ENCODE peak calls at places on chromosomes 6 and 20, in eight cellular contexts. G is GM12891, C is endothelial cell of umbilical vein, N is Peyer's patch, L is transverse colon, K is GM12892, T is uterus, D is GM12878. E is an unnamed sample.

GRCh38 chr6:118177720-118178119 is 270.7 kb downstream of the SLC35F1 start:
- DNase-seq in T (no peak), N (no peak), C (no peak), K (no peak), L (no peak), G (no peak), D (no peak), E (no peak)

GRCh38 chr6:16563628-16564240 is 197.5 kb downstream of the ATXN1 start:
- DNase-seq in T (no peak), C (no peak), L (no peak), N (no peak), D (no peak), G (no peak), K (no peak), E (peak; percentile 28)

GRCh38 chr6:53067799-53068442 is 2.7 kb downstream of the FBXO9 start:
- DNase-seq in D (no peak), C (no peak), T (no peak), K (no peak), L (no peak), N (no peak), G (no peak), E (no peak)

GRCh38 chr20:11890331-11891080 is 27.2 kb upstream of the BTBD3 start:
- DNase-seq in L (peak; percentile 87), C (peak; percentile 95), T (peak; percentile 85), K (peak; percentile 5), D (peak; percentile 21), N (peak; percentile 88), G (peak; percentile 16), E (peak; percentile 93)

GRCh38 chr6:1113921-1114320 is 198.0 kb upstream of the FOXQ1 start:
- DNase-seq in L (no peak), G (no peak), T (no peak), N (no peak), D (no peak), K (no peak), C (no peak), E (no peak)

GRCh38 chr20:5859611-5860010 is 90.7 kb downstream of the TRMT6 start:
- DNase-seq in T (no peak), K (no peak), D (no peak), L (no peak), C (no peak), N (no peak), G (no peak), E (no peak)

GRCh38 chr6:111743859-111744692 is 129.2 kb downstream of the FYN start:
- DNase-seq in D (no peak), C (no peak), K (no peak), T (peak; percentile 47), G (no peak), L (no peak), N (no peak), E (no peak)

GRCh38 chr6:127190552-127190951 is 72.1 kb downstream of the RSPO3 start:
- DNase-seq in C (peak; percentile 57), N (no peak), L (no peak), G (no peak), K (no peak), D (no peak), T (no peak), E (no peak)

GRCh38 chr6:25223421-25224052 is 55.6 kb upstream of the CARMIL1 start:
- DNase-seq in T (peak; percentile 72), G (no peak), D (peak; percentile 19), N (peak; percentile 85), L (peak; percentile 78), C (peak; percentile 81), K (no peak), E (peak; percentile 61)

GRCh38 chr6:32436995-32437836 is 2.5 kb upstream of the HLA-DRA start:
- DNase-seq in G (no peak), T (no peak), L (no peak), N (no peak), K (no peak), D (peak; percentile 95), C (peak; percentile 10), E (no peak)

GRCh38 chr6:56370127-56370540 is 122.8 kb upstream of the COL21A1 start:
- DNase-seq in C (peak; percentile 84), K (no peak), N (peak; percentile 80), G (no peak), L (peak; percentile 68), D (no peak), T (peak; percentile 75), E (peak; percentile 77)

GRCh38 chr20:33578510-33578909 is 83.6 kb upstream of the C20orf144 start:
- DNase-seq in G (no peak), L (no peak), K (no peak), T (no peak), N (no peak), D (no peak), C (no peak), E (no peak)

GRCh38 chr20:39103732-39104131 is 141.6 kb downstream of the DHX35 start:
- DNase-seq in L (no peak), K (no peak), N (no peak), C (no peak), D (no peak), G (no peak), T (no peak), E (no peak)

GRCh38 chr6:149153100-149153499 is 164.4 kb upstream of the TAB2 start:
- DNase-seq in G (no peak), L (no peak), K (no peak), C (no peak), N (no peak), T (no peak), D (no peak), E (no peak)

GRCh38 chr6:113825776-113826175 is 31.4 kb upstream of the MARCKS start:
- DNase-seq in N (peak; percentile 62), C (no peak), D (no peak), T (peak; percentile 80), L (peak; percentile 77), K (no peak), G (no peak), E (peak; percentile 22)

GRCh38 chr6:28922004-28922840 is 1.6 kb downstream of the TRIM27 start:
- DNase-seq in N (peak; percentile 71), L (peak; percentile 57), G (no peak), K (no peak), T (no peak), C (no peak), D (no peak), E (peak; percentile 53)

GRCh38 chr20:63049191-63049518 is 42.4 kb upstream of the BHLHE23 start:
- DNase-seq in T (no peak), N (no peak), G (no peak), C (no peak), D (no peak), K (no peak), L (no peak), E (no peak)

GRCh38 chr20:54189630-54190029 is 15.8 kb upstream of the CYP24A1 start:
- DNase-seq in G (no peak), L (no peak), N (no peak), C (no peak), T (no peak), K (no peak), D (no peak), E (no peak)

GRCh38 chr20:10079964-10080363 is 45.2 kb downstream of the ANKEF1 start:
- DNase-seq in T (no peak), C (no peak), D (no peak), K (no peak), G (no peak), L (no peak), N (no peak), E (no peak)

GRCh38 chr6:29892696-29893095 is 49.6 kb upstream of the HLA-A start:
- DNase-seq in G (no peak), L (no peak), K (no peak), C (no peak), D (no peak), N (no peak), T (no peak), E (no peak)

GRCh38 chr6:158654498-158654897 is 4.6 kb downstream of the SYTL3 start:
- DNase-seq in G (no peak), C (no peak), K (no peak), D (no peak), T (peak; percentile 87), N (peak; percentile 78), L (peak; percentile 67), E (peak; percentile 59)

GRCh38 chr6:74851598-74851997 is 354.3 kb downstream of the COL12A1 start:
- DNase-seq in G (no peak), D (no peak), L (no peak), K (no peak), N (no peak), C (no peak), T (no peak), E (no peak)

GRCh38 chr6:170279977-170280688 is 10.7 kb downstream of the DLL1 start:
- DNase-seq in D (no peak), G (no peak), K (no peak), T (peak; percentile 77), C (peak; percentile 17), N (peak; percentile 83), L (peak; percentile 82), E (peak; percentile 66)

GRCh38 chr20:37194616-37195015 is 15.3 kb upstream of the MROH8 start:
- DNase-seq in K (no peak), C (peak; percentile 68), L (no peak), D (no peak), G (no peak), N (no peak), T (no peak), E (no peak)

GRCh38 chr20:37075932-37076685 is 19.7 kb downstream of the RBL1 start:
- DNase-seq in N (no peak), L (no peak), D (no peak), T (no peak), G (no peak), K (no peak), C (no peak), E (no peak)

GRCh38 chr6:10521104-10521808 is at the start of gene GCNT2:
- DNase-seq in C (peak; percentile 66), T (no peak), G (no peak), L (peak; percentile 22), D (no peak), K (no peak), N (no peak), E (no peak)
- TF ChIP-seq POLR2A in C (peak; percentile 43), T (no peak), G (no peak), L (no peak), D (no peak), K (no peak), N (no peak), E (no peak)

GRCh38 chr6:110529355-110529754 is 52.9 kb upstream of the SLC22A16 start:
- DNase-seq in L (no peak), N (no peak), C (peak; percentile 52), G (no peak), T (no peak), K (no peak), D (no peak), E (no peak)
- TF ChIP-seq POLR2A in L (no peak), N (no peak), C (no peak), G (no peak), T (no peak), K (no peak), D (no peak), E (no peak)

GRCh38 chr6:79296211-79296610 is 61.7 kb upstream of the HMGN3 start:
- DNase-seq in C (no peak), T (no peak), D (no peak), L (no peak), N (no peak), G (no peak), K (no peak), E (no peak)
- TF ChIP-seq POLR2A in C (no peak), T (no peak), D (no peak), L (no peak), N (no peak), G (no peak), K (no peak), E (no peak)

GRCh38 chr20:35702824-35703695 is 3.9 kb downstream of the ROMO1 start:
- DNase-seq in K (no peak), C (no peak), N (no peak), T (peak; percentile 11), D (no peak), G (no peak), L (no peak), E (no peak)
- TF ChIP-seq POLR2A in K (peak; percentile 44), C (peak; percentile 16), N (no peak), T (no peak), D (no peak), G (peak; percentile 40), L (no peak), E (no peak)

GRCh38 chr6:10579803-10580202 is 58.7 kb downstream of the GCNT2 start:
- DNase-seq in N (no peak), K (no peak), L (no peak), G (no peak), D (no peak), T (no peak), C (no peak), E (no peak)
- TF ChIP-seq POLR2A in N (no peak), K (no peak), L (no peak), G (no peak), D (no peak), T (no peak), C (no peak), E (no peak)

E was measured in right lobe of liver.